ENCODE peak calls at places on chromosomes 7 and 10, in ten cellular contexts. K, G, P, N, Q, S, U, H, D and R are unnamed samples.

GRCh38 chr7:26208040-26208439 is 6.5 kb downstream of the CBX3 start:
- DNase-seq in K (no peak), G (no peak), P (no peak), N (no peak), Q (no peak), S (no peak), U (no peak), H (no peak), D (no peak), R (no peak)

GRCh38 chr10:15863733-15864132 is 3.4 kb upstream of the MINDY3 start:
- DNase-seq in K (no peak), G (peak; percentile 27), P (no peak), N (no peak), Q (no peak), S (no peak), U (no peak), H (no peak), D (no peak), R (no peak)

GRCh38 chr7:24911213-24911603 is 68.8 kb downstream of the OSBPL3 start:
- DNase-seq in K (peak; percentile 52), G (no peak), P (no peak), N (no peak), Q (no peak), S (no peak), U (no peak), H (no peak), D (no peak), R (peak; percentile 96)

GRCh38 chr7:138625849-138626230 is 75.3 kb downstream of the SVOPL start:
- DNase-seq in K (no peak), G (no peak), P (no peak), N (no peak), Q (no peak), S (no peak), U (no peak), H (no peak), D (no peak), R (peak; percentile 81)

GRCh38 chr7:151923097-151923876 is 33.0 kb upstream of the GALNTL5 start:
- DNase-seq in K (no peak), G (no peak), P (no peak), N (no peak), Q (no peak), S (no peak), U (no peak), H (peak; percentile 8), D (no peak), R (no peak)

GRCh38 chr10:22321831-22322662 is 1.1 kb downstream of the BMI1 start:
- DNase-seq in K (peak; percentile 29), G (no peak), P (no peak), N (no peak), Q (peak; percentile 29), S (peak; percentile 51), U (no peak), H (no peak), D (no peak), R (no peak)

GRCh38 chr10:27741173-27742091 is 4.2 kb downstream of the MKX start:
- DNase-seq in K (no peak), G (no peak), P (no peak), N (no peak), Q (no peak), S (peak; percentile 56), U (peak; percentile 14), H (no peak), D (no peak), R (no peak)

GRCh38 chr10:133167693-133168616 is 7.9 kb downstream of the KNDC1 start:
- DNase-seq in K (no peak), G (no peak), P (no peak), N (no peak), Q (no peak), S (no peak), U (no peak), H (no peak), D (no peak), R (no peak)

GRCh38 chr7:2938514-2939192 is 94.5 kb upstream of the GNA12 start:
- DNase-seq in K (no peak), G (no peak), P (no peak), N (no peak), Q (no peak), S (peak; percentile 20), U (no peak), H (no peak), D (no peak), R (no peak)

GRCh38 chr10:132003286-132003924 is 21.7 kb upstream of the BNIP3 start:
- DNase-seq in K (no peak), G (no peak), P (no peak), N (no peak), Q (no peak), S (no peak), U (no peak), H (no peak), D (no peak), R (no peak)

GRCh38 chr7:105622114-105622731 is 40.9 kb upstream of the EFCAB10 start:
- DNase-seq in K (no peak), G (no peak), P (no peak), N (no peak), Q (no peak), S (no peak), U (no peak), H (no peak), D (no peak), R (no peak)

GRCh38 chr7:23863209-23863798 is 153.3 kb downstream of the STK31 start:
- DNase-seq in K (peak; percentile 55), G (peak; percentile 63), P (peak; percentile 29), N (peak; percentile 19), Q (no peak), S (no peak), U (no peak), H (peak; percentile 67), D (peak; percentile 32), R (peak; percentile 43)

GRCh38 chr10:106957825-106958581 is 206.5 kb downstream of the SORCS1 start:
- DNase-seq in K (peak; percentile 52), G (no peak), P (no peak), N (no peak), Q (no peak), S (no peak), U (no peak), H (no peak), D (no peak), R (no peak)

GRCh38 chr7:73567701-73568685 is 10.4 kb downstream of the TBL2 start:
- DNase-seq in K (no peak), G (peak; percentile 15), P (no peak), N (no peak), Q (no peak), S (no peak), U (no peak), H (no peak), D (no peak), R (peak; percentile 70)

GRCh38 chr7:12210179-12211053 is 678 bp upstream of the TMEM106B start:
- DNase-seq in K (peak; percentile 54), G (peak; percentile 33), P (no peak), N (peak; percentile 74), Q (peak; percentile 65), S (no peak), U (peak; percentile 57), H (no peak), D (no peak), R (no peak)

GRCh38 chr10:130438861-130439260 is 302.7 kb downstream of the GLRX3 start:
- DNase-seq in K (no peak), G (no peak), P (no peak), N (no peak), Q (no peak), S (no peak), U (no peak), H (no peak), D (no peak), R (no peak)

GRCh38 chr10:47402681-47403301 is 18.7 kb upstream of the ZNF488 start:
- DNase-seq in K (no peak), G (peak; percentile 86), P (peak; percentile 81), N (peak; percentile 19), Q (peak; percentile 28), S (peak; percentile 64), U (peak; percentile 26), H (peak; percentile 89), D (peak; percentile 61), R (no peak)

GRCh38 chr7:31051598-31052503 is at the start of gene ADCYAP1R1:
- DNase-seq in K (no peak), G (no peak), P (no peak), N (no peak), Q (no peak), S (no peak), U (no peak), H (no peak), D (no peak), R (no peak)
- H3K4me3 ChIP-seq in K (no peak within 1 kb of the TSS), G (no peak within 1 kb of the TSS), P (no peak within 1 kb of the TSS), N (no peak within 1 kb of the TSS), Q (peak within 1 kb of the TSS; percentile 25), S (peak within 1 kb of the TSS; percentile 36), U (peak within 1 kb of the TSS; percentile 19), H (no peak within 1 kb of the TSS), D (no peak within 1 kb of the TSS), R (no peak within 1 kb of the TSS)

GRCh38 chr7:43586251-43586900 is 3.5 kb downstream of the STK17A start:
- DNase-seq in K (peak; percentile 75), G (peak; percentile 86), P (no peak), N (no peak), Q (no peak), S (no peak), U (no peak), H (peak; percentile 40), D (no peak), R (no peak)
- H3K4me3 ChIP-seq in K (peak overlapping the region; percentile 83), G (peak overlapping the region; percentile 95), P (no peak overlapping the region), N (no peak overlapping the region), Q (no peak overlapping the region), S (no peak overlapping the region), U (no peak overlapping the region), H (no peak overlapping the region), D (peak overlapping the region; percentile 90), R (no peak overlapping the region)

DNA sequence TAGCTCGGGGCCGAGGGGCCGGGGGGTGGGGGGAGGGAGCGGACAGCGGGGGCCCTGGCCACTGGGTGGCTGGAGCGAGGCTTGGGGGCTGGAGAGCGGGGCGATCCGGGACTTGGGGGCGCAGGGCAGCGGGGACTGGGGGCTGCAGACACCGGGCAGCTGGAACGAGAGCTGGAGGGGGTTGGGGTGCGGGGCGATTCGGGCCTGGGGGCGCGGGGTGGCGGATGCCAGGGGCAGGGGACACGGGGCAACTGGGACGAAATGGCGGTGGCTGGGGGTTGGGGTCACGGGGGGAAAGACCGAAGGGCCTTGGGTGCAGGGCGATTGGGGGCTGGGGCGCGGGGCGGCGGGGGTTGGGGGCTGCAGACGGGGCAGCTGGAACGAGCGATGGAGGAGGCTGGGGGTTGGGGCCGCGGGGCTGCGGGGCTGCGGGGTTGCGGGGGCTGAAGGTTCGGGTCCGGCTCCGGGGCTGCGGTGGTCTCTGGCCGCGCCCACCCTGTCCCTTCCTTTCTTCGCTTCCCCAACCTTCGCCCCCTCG is 590 bp downstream of the COL26A1 start:
- DNase-seq in K (no peak), G (no peak), P (no peak), N (no peak), Q (no peak), S (peak; percentile 35), U (no peak), H (no peak), D (no peak), R (no peak)
- H3K4me3 ChIP-seq in K (no peak overlapping the region), G (peak overlapping the region; percentile 69), P (peak overlapping the region; percentile 40), N (no peak overlapping the region), Q (peak overlapping the region; percentile 67), S (peak overlapping the region; percentile 53), U (peak overlapping the region; percentile 41), H (no peak overlapping the region), D (peak overlapping the region; percentile 45), R (no peak overlapping the region)

GRCh38 chr7:1232623-1233327 is at the start of gene UNCX:
- DNase-seq in K (no peak), G (no peak), P (no peak), N (no peak), Q (no peak), S (no peak), U (no peak), H (no peak), D (no peak), R (no peak)
- H3K4me3 ChIP-seq in K (no peak within 1 kb of the TSS), G (no peak within 1 kb of the TSS), P (no peak within 1 kb of the TSS), N (no peak within 1 kb of the TSS), Q (no peak within 1 kb of the TSS), S (no peak within 1 kb of the TSS), U (no peak within 1 kb of the TSS), H (no peak within 1 kb of the TSS), D (no peak within 1 kb of the TSS), R (no peak within 1 kb of the TSS)